ENCODE peak calls at places on chromosome 19, in nine cellular contexts. One of them, this sample, is unnamed.

GRCh38 chr19:5539431-5539833 is 28.3 kb downstream of the TINCR start:
- DNase-seq in Kasumi-1: no peak
- DNase-seq in PC-9: no peak
- DNase-seq in HTR-8/SVneo: no peak
- DNase-seq in GM19239: no peak
- DNase-seq in EL: no peak
- DNase-seq in C1 segment of cervical spinal cord: peak
- DNase-seq in amniotic epithelial cell: no peak
- DNase-seq in H7: peak
- DNase-seq in this sample: no peak

GRCh38 chr19:7792286-7792685 is 29.2 kb downstream of the CLEC4M start:
- DNase-seq in Kasumi-1: no peak
- DNase-seq in PC-9: peak
- DNase-seq in HTR-8/SVneo: no peak
- DNase-seq in GM19239: no peak
- DNase-seq in EL: no peak
- DNase-seq in C1 segment of cervical spinal cord: no peak
- DNase-seq in amniotic epithelial cell: no peak
- DNase-seq in H7: no peak
- DNase-seq in this sample: no peak

GRCh38 chr19:39247701-39248664 is 673 bp downstream of the IFNL4 start:
- DNase-seq in Kasumi-1: no peak
- DNase-seq in PC-9: no peak
- DNase-seq in HTR-8/SVneo: no peak
- DNase-seq in GM19239: no peak
- DNase-seq in EL: no peak
- DNase-seq in C1 segment of cervical spinal cord: no peak
- DNase-seq in amniotic epithelial cell: no peak
- DNase-seq in H7: peak
- DNase-seq in this sample: no peak

GRCh38 chr19:29364224-29364726 is 151.3 kb upstream of the UQCRFS1 start:
- DNase-seq in Kasumi-1: no peak
- DNase-seq in PC-9: no peak
- DNase-seq in HTR-8/SVneo: no peak
- DNase-seq in GM19239: no peak
- DNase-seq in EL: no peak
- DNase-seq in C1 segment of cervical spinal cord: no peak
- DNase-seq in amniotic epithelial cell: no peak
- DNase-seq in H7: peak
- DNase-seq in this sample: no peak

GRCh38 chr19:58203814-58204475 is 21.1 kb downstream of the ZNF274 start:
- DNase-seq in Kasumi-1: no peak
- DNase-seq in PC-9: peak
- DNase-seq in HTR-8/SVneo: no peak
- DNase-seq in GM19239: no peak
- DNase-seq in EL: no peak
- DNase-seq in C1 segment of cervical spinal cord: no peak
- DNase-seq in amniotic epithelial cell: no peak
- DNase-seq in H7: no peak
- DNase-seq in this sample: no peak

GRCh38 chr19:23789246-23789645 is 30.6 kb upstream of the ZNF681 start:
- DNase-seq in Kasumi-1: no peak
- DNase-seq in PC-9: no peak
- DNase-seq in HTR-8/SVneo: no peak
- DNase-seq in GM19239: no peak
- DNase-seq in EL: no peak
- DNase-seq in C1 segment of cervical spinal cord: no peak
- DNase-seq in amniotic epithelial cell: no peak
- DNase-seq in H7: no peak
- DNase-seq in this sample: no peak

GRCh38 chr19:20077791-20078463 is at the start of gene ZNF90:
- DNase-seq in Kasumi-1: no peak
- DNase-seq in PC-9: peak
- DNase-seq in HTR-8/SVneo: peak
- DNase-seq in GM19239: peak
- DNase-seq in EL: peak
- DNase-seq in C1 segment of cervical spinal cord: peak
- DNase-seq in amniotic epithelial cell: peak
- DNase-seq in H7: peak
- DNase-seq in this sample: peak

GRCh38 chr19:14354445-14354844 is 26.8 kb upstream of the ADGRE5 start:
- DNase-seq in Kasumi-1: peak
- DNase-seq in PC-9: no peak
- DNase-seq in HTR-8/SVneo: no peak
- DNase-seq in GM19239: no peak
- DNase-seq in EL: no peak
- DNase-seq in C1 segment of cervical spinal cord: no peak
- DNase-seq in amniotic epithelial cell: no peak
- DNase-seq in H7: peak
- DNase-seq in this sample: no peak

GRCh38 chr19:40366697-40367561 is 18.4 kb downstream of the PLD3 start:
- DNase-seq in Kasumi-1: no peak
- DNase-seq in PC-9: no peak
- DNase-seq in HTR-8/SVneo: no peak
- DNase-seq in GM19239: no peak
- DNase-seq in EL: no peak
- DNase-seq in C1 segment of cervical spinal cord: no peak
- DNase-seq in amniotic epithelial cell: peak
- DNase-seq in H7: peak
- DNase-seq in this sample: no peak

GRCh38 chr19:42505066-42505465 is 23.2 kb downstream of the CEACAM1 start:
- DNase-seq in Kasumi-1: no peak
- DNase-seq in PC-9: no peak
- DNase-seq in HTR-8/SVneo: no peak
- DNase-seq in GM19239: no peak
- DNase-seq in EL: no peak
- DNase-seq in C1 segment of cervical spinal cord: no peak
- DNase-seq in amniotic epithelial cell: no peak
- DNase-seq in H7: no peak
- DNase-seq in this sample: no peak

GRCh38 chr19:38277549-38277948 is 13.2 kb downstream of the SPINT2 start:
- DNase-seq in Kasumi-1: no peak
- DNase-seq in PC-9: peak
- DNase-seq in HTR-8/SVneo: no peak
- DNase-seq in GM19239: no peak
- DNase-seq in EL: no peak
- DNase-seq in C1 segment of cervical spinal cord: no peak
- DNase-seq in amniotic epithelial cell: peak
- DNase-seq in H7: no peak
- DNase-seq in this sample: no peak

GRCh38 chr19:42524250-42524649 is 4.0 kb downstream of the CEACAM1 start:
- DNase-seq in Kasumi-1: no peak
- DNase-seq in PC-9: no peak
- DNase-seq in HTR-8/SVneo: no peak
- DNase-seq in GM19239: no peak
- DNase-seq in EL: no peak
- DNase-seq in C1 segment of cervical spinal cord: no peak
- DNase-seq in amniotic epithelial cell: no peak
- DNase-seq in H7: no peak
- DNase-seq in this sample: no peak

GRCh38 chr19:42121666-42122069 is 10.6 kb downstream of the POU2F2 start:
- DNase-seq in Kasumi-1: peak
- DNase-seq in PC-9: peak
- DNase-seq in HTR-8/SVneo: peak
- DNase-seq in GM19239: peak
- DNase-seq in EL: peak
- DNase-seq in C1 segment of cervical spinal cord: peak
- DNase-seq in amniotic epithelial cell: peak
- DNase-seq in H7: peak
- DNase-seq in this sample: peak

GRCh38 chr19:17681505-17682125 is 6.5 kb downstream of the UNC13A start:
- DNase-seq in Kasumi-1: peak
- DNase-seq in PC-9: no peak
- DNase-seq in HTR-8/SVneo: peak
- DNase-seq in GM19239: no peak
- DNase-seq in EL: peak
- DNase-seq in C1 segment of cervical spinal cord: no peak
- DNase-seq in amniotic epithelial cell: peak
- DNase-seq in H7: peak
- DNase-seq in this sample: peak

GRCh38 chr19:30227661-30228112 is 144.5 kb upstream of the ZNF536 start:
- DNase-seq in Kasumi-1: peak
- DNase-seq in PC-9: no peak
- DNase-seq in HTR-8/SVneo: peak
- DNase-seq in GM19239: peak
- DNase-seq in EL: peak
- DNase-seq in C1 segment of cervical spinal cord: peak
- DNase-seq in amniotic epithelial cell: peak
- DNase-seq in H7: peak
- DNase-seq in this sample: no peak

GRCh38 chr19:3670258-3670795 is 29.9 kb downstream of the PIP5K1C start:
- DNase-seq in Kasumi-1: no peak
- DNase-seq in PC-9: no peak
- DNase-seq in HTR-8/SVneo: no peak
- DNase-seq in GM19239: no peak
- DNase-seq in EL: peak
- DNase-seq in C1 segment of cervical spinal cord: no peak
- DNase-seq in amniotic epithelial cell: peak
- DNase-seq in H7: peak
- DNase-seq in this sample: peak

GRCh38 chr19:51689751-51690358 is 3.3 kb upstream of the SPACA6 start:
- DNase-seq in Kasumi-1: peak
- DNase-seq in PC-9: no peak
- DNase-seq in HTR-8/SVneo: no peak
- DNase-seq in GM19239: no peak
- DNase-seq in EL: peak
- DNase-seq in C1 segment of cervical spinal cord: peak
- DNase-seq in amniotic epithelial cell: peak
- DNase-seq in H7: peak
- DNase-seq in this sample: no peak

GRCh38 chr19:17633700-17634099 is 54.5 kb downstream of the UNC13A start:
- DNase-seq in Kasumi-1: no peak
- DNase-seq in PC-9: no peak
- DNase-seq in HTR-8/SVneo: no peak
- DNase-seq in GM19239: no peak
- DNase-seq in EL: no peak
- DNase-seq in C1 segment of cervical spinal cord: no peak
- DNase-seq in amniotic epithelial cell: no peak
- DNase-seq in H7: no peak
- DNase-seq in this sample: no peak

GRCh38 chr19:12828494-12828893 is 5.9 kb downstream of the RTBDN start:
- DNase-seq in Kasumi-1: peak
- DNase-seq in PC-9: no peak
- DNase-seq in HTR-8/SVneo: no peak
- DNase-seq in GM19239: no peak
- DNase-seq in EL: peak
- DNase-seq in C1 segment of cervical spinal cord: no peak
- DNase-seq in amniotic epithelial cell: no peak
- DNase-seq in H7: peak
- DNase-seq in this sample: no peak

GRCh38 chr19:34364830-34365462 is at the start of gene GPI:
- DNase-seq in Kasumi-1: peak
- DNase-seq in PC-9: no peak
- DNase-seq in HTR-8/SVneo: peak
- DNase-seq in GM19239: peak
- DNase-seq in EL: peak
- DNase-seq in C1 segment of cervical spinal cord: peak
- DNase-seq in amniotic epithelial cell: peak
- DNase-seq in H7: peak
- DNase-seq in this sample: no peak

GRCh38 chr19:35127871-35128270 is 7.0 kb downstream of the LGI4 start:
- DNase-seq in Kasumi-1: no peak
- DNase-seq in PC-9: no peak
- DNase-seq in HTR-8/SVneo: no peak
- DNase-seq in GM19239: no peak
- DNase-seq in EL: no peak
- DNase-seq in C1 segment of cervical spinal cord: no peak
- DNase-seq in amniotic epithelial cell: no peak
- DNase-seq in H7: no peak
- DNase-seq in this sample: no peak

GRCh38 chr19:15315101-15315500 is 17.2 kb downstream of the BRD4 start:
- DNase-seq in Kasumi-1: no peak
- DNase-seq in PC-9: peak
- DNase-seq in HTR-8/SVneo: no peak
- DNase-seq in GM19239: no peak
- DNase-seq in EL: no peak
- DNase-seq in C1 segment of cervical spinal cord: no peak
- DNase-seq in amniotic epithelial cell: no peak
- DNase-seq in H7: no peak
- DNase-seq in this sample: no peak

GRCh38 chr19:4589579-4590410 is 30.3 kb upstream of the SEMA6B start:
- DNase-seq in Kasumi-1: peak
- DNase-seq in PC-9: no peak
- DNase-seq in HTR-8/SVneo: no peak
- DNase-seq in GM19239: no peak
- DNase-seq in EL: no peak
- DNase-seq in C1 segment of cervical spinal cord: no peak
- DNase-seq in amniotic epithelial cell: no peak
- DNase-seq in H7: peak
- DNase-seq in this sample: no peak

GRCh38 chr19:13314761-13315160 is 164.6 kb downstream of the IER2 start:
- DNase-seq in Kasumi-1: no peak
- DNase-seq in PC-9: no peak
- DNase-seq in HTR-8/SVneo: no peak
- DNase-seq in GM19239: no peak
- DNase-seq in EL: no peak
- DNase-seq in C1 segment of cervical spinal cord: no peak
- DNase-seq in amniotic epithelial cell: no peak
- DNase-seq in H7: no peak
- DNase-seq in this sample: no peak

GRCh38 chr19:12485571-12485970 is 955 bp upstream of the ZNF709 start:
- DNase-seq in Kasumi-1: no peak
- DNase-seq in PC-9: no peak
- DNase-seq in HTR-8/SVneo: no peak
- DNase-seq in GM19239: no peak
- DNase-seq in EL: no peak
- DNase-seq in C1 segment of cervical spinal cord: no peak
- DNase-seq in amniotic epithelial cell: no peak
- DNase-seq in H7: no peak
- DNase-seq in this sample: no peak

GRCh38 chr19:13882419-13882795 is 5.5 kb downstream of the NANOS3 start:
- DNase-seq in Kasumi-1: no peak
- DNase-seq in PC-9: no peak
- DNase-seq in HTR-8/SVneo: no peak
- DNase-seq in GM19239: no peak
- DNase-seq in EL: no peak
- DNase-seq in C1 segment of cervical spinal cord: no peak
- DNase-seq in amniotic epithelial cell: no peak
- DNase-seq in H7: no peak
- DNase-seq in this sample: no peak

GRCh38 chr19:6693681-6694080 is 23.7 kb upstream of the TNFSF14 start:
- DNase-seq in Kasumi-1: no peak
- DNase-seq in PC-9: no peak
- DNase-seq in HTR-8/SVneo: no peak
- DNase-seq in GM19239: no peak
- DNase-seq in EL: no peak
- DNase-seq in C1 segment of cervical spinal cord: no peak
- DNase-seq in amniotic epithelial cell: no peak
- DNase-seq in H7: peak
- DNase-seq in this sample: no peak

GRCh38 chr19:13100031-13100588 is 2.5 kb downstream of the LYL1 start:
- DNase-seq in Kasumi-1: peak
- DNase-seq in PC-9: no peak
- DNase-seq in HTR-8/SVneo: no peak
- DNase-seq in GM19239: peak
- DNase-seq in EL: no peak
- DNase-seq in C1 segment of cervical spinal cord: no peak
- DNase-seq in amniotic epithelial cell: no peak
- DNase-seq in H7: no peak
- DNase-seq in this sample: no peak

GRCh38 chr19:17737690-17738153 is 13.6 kb upstream of the FCHO1 start:
- DNase-seq in Kasumi-1: no peak
- DNase-seq in PC-9: peak
- DNase-seq in HTR-8/SVneo: no peak
- DNase-seq in GM19239: no peak
- DNase-seq in EL: no peak
- DNase-seq in C1 segment of cervical spinal cord: no peak
- DNase-seq in amniotic epithelial cell: peak
- DNase-seq in H7: no peak
- DNase-seq in this sample: no peak

GRCh38 chr19:4140237-4140711 is 13.2 kb upstream of the CREB3L3 start:
- DNase-seq in Kasumi-1: peak
- DNase-seq in PC-9: peak
- DNase-seq in HTR-8/SVneo: peak
- DNase-seq in GM19239: peak
- DNase-seq in EL: peak
- DNase-seq in C1 segment of cervical spinal cord: peak
- DNase-seq in amniotic epithelial cell: peak
- DNase-seq in H7: peak
- DNase-seq in this sample: peak

GRCh38 chr19:18102916-18103542 is 5.5 kb downstream of the MAST3 start:
- DNase-seq in Kasumi-1: no peak
- DNase-seq in PC-9: peak
- DNase-seq in HTR-8/SVneo: no peak
- DNase-seq in GM19239: no peak
- DNase-seq in EL: no peak
- DNase-seq in C1 segment of cervical spinal cord: no peak
- DNase-seq in amniotic epithelial cell: no peak
- DNase-seq in H7: no peak
- DNase-seq in this sample: no peak